ENCODE peak calls at places on chromosomes 2 and 18, in four cellular contexts. U, J, P and R are unnamed samples.

GRCh38 chr18:31217455-31217854 is 54.8 kb upstream of the DSC1 start:
- DNase-seq in J (no peak), P (no peak), U (no peak), R (peak; percentile 38)

GRCh38 chr2:225889452-225889851 is 489.9 kb downstream of the NYAP2 start:
- DNase-seq in J (peak; percentile 15), U (no peak), P (peak; percentile 46), R (peak; percentile 89)

GRCh38 chr2:126645211-126645618 is 10.7 kb upstream of the GYPC start:
- DNase-seq in P (no peak), U (no peak), J (no peak), R (no peak)

GRCh38 chr18:79106084-79106483 is 36.9 kb downstream of the ATP9B start:
- DNase-seq in P (no peak), U (no peak), J (no peak), R (no peak)

GRCh38 chr2:163698857-163699256 is 37.0 kb downstream of the FIGN start:
- DNase-seq in U (no peak), P (no peak), J (no peak), R (peak; percentile 89)

GRCh38 chr2:165203689-165204559 is at the start of gene SCN3A:
- DNase-seq in P (peak; percentile 36), U (no peak), J (no peak), R (peak; percentile 65)

GRCh38 chr18:42028232-42028832 is 73.3 kb downstream of the PIK3C3 start:
- DNase-seq in U (no peak), J (peak; percentile 11), P (peak; percentile 22), R (peak; percentile 69)

GRCh38 chr18:11955299-11956029 is 25.8 kb upstream of the IMPA2 start:
- DNase-seq in J (no peak), P (peak; percentile 44), U (no peak), R (peak; percentile 93)

GRCh38 chr2:66919286-66919685 is 477.8 kb upstream of the ETAA1 start:
- DNase-seq in U (no peak), P (no peak), J (no peak), R (no peak)

GRCh38 chr2:213640742-213641425 is 356.6 kb downstream of the SPAG16 start:
- DNase-seq in J (no peak), U (no peak), P (no peak), R (no peak)

GRCh38 chr2:10834300-10834699 is 21.7 kb upstream of the PDIA6 start:
- DNase-seq in P (no peak), J (no peak), U (no peak), R (no peak)

GRCh38 chr2:175834472-175834871 is 167.6 kb downstream of the LNPK start:
- DNase-seq in P (no peak), U (no peak), J (no peak), R (no peak)

GRCh38 chr2:195706161-195706900 is 49.3 kb downstream of the SLC39A10 start:
- DNase-seq in U (no peak), P (no peak), J (no peak), R (peak; percentile 74)

GRCh38 chr2:182593394-182593707 is 122.7 kb upstream of the DNAJC10 start:
- DNase-seq in U (no peak), J (no peak), P (no peak), R (peak; percentile 62)

GRCh38 chr2:159285433-159285832 is 1.1 kb downstream of the WDSUB1 start:
- DNase-seq in J (no peak), U (no peak), P (no peak), R (no peak)

GRCh38 chr2:204754898-204755297 is 209.6 kb downstream of the PARD3B start:
- DNase-seq in U (no peak), P (no peak), J (no peak), R (no peak)

GRCh38 chr2:219199470-219200211 is 6.9 kb upstream of the ZFAND2B start:
- DNase-seq in P (no peak), J (no peak), U (no peak), R (no peak)

GRCh38 chr2:161101406-161101805 is 58.8 kb upstream of the TANK start:
- DNase-seq in P (no peak), U (no peak), J (no peak), R (no peak)

GRCh38 chr2:207051345-207051959 is 112.1 kb downstream of the CPO start:
- DNase-seq in U (no peak), J (no peak), P (peak; percentile 31), R (peak; percentile 42)

GRCh38 chr2:62118160-62118559 is 77.8 kb upstream of the B3GNT2 start:
- DNase-seq in U (no peak), J (no peak), P (no peak), R (no peak)

GRCh38 chr2:162579986-162580385 is 236.1 kb downstream of the GCA start:
- DNase-seq in J (no peak), U (no peak), P (no peak), R (peak; percentile 88)

GRCh38 chr2:79511320-79511951 is 1.4 kb upstream of the CTNNA2 start:
- DNase-seq in U (no peak), J (no peak), P (no peak), R (peak; percentile 30)

GRCh38 chr2:100320547-100321180 is 1.6 kb downstream of the LONRF2 start:
- DNase-seq in P (no peak), U (no peak), J (no peak), R (no peak)

GRCh38 chr2:233063269-233063975 is 3.3 kb downstream of the INPP5D start:
- DNase-seq in J (no peak), U (no peak), P (peak; percentile 56), R (no peak)

GRCh38 chr2:28219134-28219533 is 173.5 kb upstream of the FOSL2 start:
- DNase-seq in P (no peak), J (no peak), U (no peak), R (peak; percentile 29)

GRCh38 chr2:128628206-128628605 is 309.5 kb upstream of the HS6ST1 start:
- DNase-seq in U (no peak), J (no peak), P (no peak), R (no peak)

GRCh38 chr2:76268928-76269327 is 558.2 kb upstream of the GCFC2 start:
- DNase-seq in P (no peak), J (no peak), U (no peak), R (peak; percentile 1)

GRCh38 chr2:17644997-17645715 is 104.7 kb downstream of the VSNL1 start:
- DNase-seq in J (no peak), U (no peak), P (no peak), R (no peak)

GRCh38 chr2:122859260-122859659 is 1103.8 kb downstream of the TSN start:
- DNase-seq in J (no peak), U (no peak), P (no peak), R (no peak)

GRCh38 chr2:190404487-190404886 is 3.7 kb upstream of the MFSD6 start:
- DNase-seq in P (peak; percentile 45), J (no peak), U (no peak), R (peak; percentile 28)